ENCODE peak calls at places on chromosomes 13 and 19, in seven cellular contexts. K is neural crest cell, S is heart right ventricle, F is left ventricle myocardium inferior, A is epithelial cell of esophagus, X is psoas muscle, M is pancreas. L is an unnamed sample.

GRCh38 chr13:27980280-27980998 is 8.1 kb downstream of the URAD start:
- DNase-seq in A (no peak), S (no peak), K (no peak), M (no peak), X (no peak), F (no peak), L (no peak)

GRCh38 chr19:7863157-7863970 is 10.8 kb downstream of the PRR36 start:
- DNase-seq in F (no peak), K (no peak), M (no peak), S (no peak), A (no peak), X (peak), L (no peak)

GRCh38 chr13:21000647-21001046 is 60.7 kb downstream of the LATS2 start:
- DNase-seq in S (no peak), M (no peak), A (no peak), F (no peak), K (no peak), X (no peak), L (no peak)

GRCh38 chr13:110392510-110393233 is 85.6 kb downstream of the COL4A2 start:
- DNase-seq in F (no peak), K (no peak), S (no peak), A (no peak), M (no peak), X (no peak), L (no peak)

GRCh38 chr19:13429563-13429962 is 76.7 kb downstream of the CACNA1A start:
- DNase-seq in S (no peak), K (no peak), M (no peak), X (no peak), A (no peak), F (no peak), L (no peak)

GRCh38 chr13:107244241-107244640 is 676.3 kb upstream of the ARGLU1 start:
- DNase-seq in K (no peak), X (no peak), A (no peak), S (no peak), F (no peak), M (no peak), L (no peak)

GRCh38 chr19:30089086-30089665 is 147.1 kb downstream of the URI1 start:
- DNase-seq in X (peak), K (no peak), F (no peak), A (no peak), M (no peak), S (no peak), L (no peak)

GRCh38 chr13:49791753-49792549 is 531 bp downstream of the KPNA3 start:
- DNase-seq in K (peak), F (no peak), S (peak), X (no peak), A (peak), M (peak), L (peak)

GRCh38 chr13:39317284-39317683 is 279.0 kb downstream of the NHLRC3 start:
- DNase-seq in M (no peak), F (peak), K (no peak), A (peak), X (peak), S (peak), L (no peak)

GRCh38 chr19:38024991-38025716 is 118.1 kb downstream of the SIPA1L3 start:
- DNase-seq in K (no peak), X (no peak), S (no peak), A (no peak), M (no peak), F (no peak), L (no peak)

GRCh38 chr19:40717325-40717879 is 490 bp downstream of the ITPKC start:
- DNase-seq in S (no peak), F (no peak), M (no peak), K (no peak), A (peak), X (no peak), L (no peak)

GRCh38 chr13:80755925-80756324 is 415.0 kb upstream of the SPRY2 start:
- DNase-seq in F (no peak), S (no peak), M (no peak), K (no peak), X (no peak), A (no peak), L (no peak)

GRCh38 chr13:101965096-101965495 is 436.8 kb downstream of the FGF14 start:
- DNase-seq in M (no peak), S (no peak), A (no peak), F (no peak), X (no peak), K (no peak), L (no peak)

GRCh38 chr13:36454962-36455361 is 22.7 kb downstream of the CCNA1 start:
- DNase-seq in M (no peak), X (no peak), K (no peak), S (no peak), F (no peak), A (no peak), L (no peak)

GRCh38 chr13:33110713-33111413 is 94.6 kb downstream of the KL start:
- DNase-seq in X (no peak), K (no peak), M (no peak), F (peak), A (no peak), S (peak), L (no peak)

GRCh38 chr19:45782820-45783785 is 813 bp upstream of the DMPK start:
- DNase-seq in M (peak), A (peak), S (peak), X (peak), K (no peak), F (peak), L (no peak)

GRCh38 chr13:45564108-45564507 is 51.4 kb downstream of the ERICH6B start:
- DNase-seq in A (peak), X (no peak), K (no peak), M (no peak), F (no peak), S (no peak), L (peak)

GRCh38 chr13:37316935-37317334 is 211.5 kb upstream of the CSNK1A1L start:
- DNase-seq in A (no peak), F (no peak), S (no peak), M (no peak), K (no peak), X (no peak), L (no peak)

GRCh38 chr19:11577451-11578341 is at the start of gene ACP5:
- DNase-seq in F (no peak), X (no peak), K (no peak), M (no peak), A (peak), S (no peak), L (no peak)

GRCh38 chr19:48102870-48103751 is 7.5 kb downstream of the PLA2G4C start:
- DNase-seq in A (peak), F (no peak), M (no peak), X (no peak), K (peak), S (no peak), L (no peak)

GRCh38 chr13:41231786-41232185 is 31.6 kb downstream of the MTRF1 start:
- DNase-seq in A (peak), K (no peak), S (no peak), X (no peak), M (peak), F (peak), L (no peak)

GRCh38 chr19:45443462-45444317 is 20.0 kb upstream of the ERCC1 start:
- DNase-seq in S (peak), A (peak), K (peak), X (peak), M (peak), F (peak), L (peak)

GRCh38 chr19:33176670-33177416 is 17.3 kb upstream of the LRP3 start:
- DNase-seq in K (peak), S (peak), M (peak), A (peak), X (peak), F (peak), L (peak)

GRCh38 chr13:26280822-26281221 is 26.9 kb downstream of the CDK8 start:
- DNase-seq in M (no peak), X (no peak), K (no peak), F (no peak), S (no peak), A (peak), L (no peak)

GRCh38 chr19:50912727-50913716 is 1.8 kb upstream of the KLK4 start:
- DNase-seq in M (no peak), S (no peak), X (no peak), A (no peak), K (no peak), F (no peak), L (no peak)

GRCh38 chr13:50198508-50198907 is 183.3 kb downstream of the KCNRG start:
- DNase-seq in K (no peak), F (no peak), M (no peak), A (peak), X (no peak), S (no peak), L (no peak)

GRCh38 chr13:51759240-51759639 is 44.7 kb downstream of the DHRS12 start:
- DNase-seq in M (no peak), F (no peak), K (no peak), A (peak), S (no peak), X (no peak), L (no peak)

GRCh38 chr13:81686877-81687276 is 1346.0 kb upstream of the SPRY2 start:
- DNase-seq in M (no peak), A (peak), X (no peak), F (no peak), S (no peak), K (no peak), L (no peak)

GRCh38 chr13:61192826-61193225 is 222.8 kb downstream of the PCDH20 start:
- DNase-seq in A (peak), X (no peak), S (no peak), F (no peak), K (no peak), M (no peak), L (no peak)

GRCh38 chr13:51435002-51435578 is 17.7 kb downstream of the INTS6 start:
- DNase-seq in S (no peak), A (peak), F (no peak), M (no peak), K (no peak), X (no peak), L (no peak)

DNA sequence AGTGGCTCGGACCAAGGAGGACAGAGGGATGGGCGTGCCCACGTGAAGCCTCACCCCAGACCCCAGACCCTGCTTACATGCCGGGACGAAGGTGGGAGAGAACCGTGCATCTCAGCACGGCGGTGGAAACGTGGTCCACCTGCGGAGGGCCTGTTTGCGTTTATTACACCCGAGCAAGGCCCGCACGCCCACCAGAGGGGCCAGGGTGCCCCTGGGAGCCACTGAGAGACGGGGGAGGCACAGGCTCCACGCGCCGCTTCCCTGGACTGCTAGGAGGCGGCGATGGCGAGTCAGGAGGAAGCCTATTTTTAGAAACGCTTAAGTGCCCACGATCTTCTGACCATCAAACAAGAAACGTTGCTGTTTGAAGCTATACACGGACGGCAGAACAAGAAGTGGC is 80.7 kb downstream of the ATP11A start:
- DNase-seq in M (no peak), X (no peak), K (no peak), F (no peak), S (no peak), A (no peak), L (no peak)
- TF ChIP-seq CTCF in M (no peak), X (no peak), K (no peak), F (peak), S (no peak), A (no peak), L (no peak)

DNA sequence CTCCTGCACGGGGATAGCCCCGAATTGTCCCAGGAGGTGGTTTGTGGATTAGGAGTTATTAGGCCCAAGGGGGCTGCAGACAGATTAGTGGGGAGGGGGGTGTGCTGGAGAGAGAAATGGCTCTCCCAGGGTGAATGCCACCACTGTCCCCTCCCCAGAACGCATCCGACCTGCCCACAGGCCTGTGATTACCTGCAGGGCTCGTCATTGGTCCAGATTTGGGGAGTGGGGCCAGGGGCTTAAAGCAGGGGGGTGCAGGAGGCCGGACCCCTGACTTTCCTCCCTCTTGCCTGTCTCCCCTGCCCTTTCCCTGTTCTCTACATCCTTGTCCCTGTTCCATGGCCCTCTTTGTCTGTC is 1.2 kb downstream of the NRTN start:
- DNase-seq in X (no peak), A (no peak), F (no peak), K (no peak), S (no peak), M (peak), L (no peak)
- TF ChIP-seq CTCF in X (no peak), A (no peak), F (no peak), K (no peak), S (no peak), M (no peak), L (no peak)

DNA sequence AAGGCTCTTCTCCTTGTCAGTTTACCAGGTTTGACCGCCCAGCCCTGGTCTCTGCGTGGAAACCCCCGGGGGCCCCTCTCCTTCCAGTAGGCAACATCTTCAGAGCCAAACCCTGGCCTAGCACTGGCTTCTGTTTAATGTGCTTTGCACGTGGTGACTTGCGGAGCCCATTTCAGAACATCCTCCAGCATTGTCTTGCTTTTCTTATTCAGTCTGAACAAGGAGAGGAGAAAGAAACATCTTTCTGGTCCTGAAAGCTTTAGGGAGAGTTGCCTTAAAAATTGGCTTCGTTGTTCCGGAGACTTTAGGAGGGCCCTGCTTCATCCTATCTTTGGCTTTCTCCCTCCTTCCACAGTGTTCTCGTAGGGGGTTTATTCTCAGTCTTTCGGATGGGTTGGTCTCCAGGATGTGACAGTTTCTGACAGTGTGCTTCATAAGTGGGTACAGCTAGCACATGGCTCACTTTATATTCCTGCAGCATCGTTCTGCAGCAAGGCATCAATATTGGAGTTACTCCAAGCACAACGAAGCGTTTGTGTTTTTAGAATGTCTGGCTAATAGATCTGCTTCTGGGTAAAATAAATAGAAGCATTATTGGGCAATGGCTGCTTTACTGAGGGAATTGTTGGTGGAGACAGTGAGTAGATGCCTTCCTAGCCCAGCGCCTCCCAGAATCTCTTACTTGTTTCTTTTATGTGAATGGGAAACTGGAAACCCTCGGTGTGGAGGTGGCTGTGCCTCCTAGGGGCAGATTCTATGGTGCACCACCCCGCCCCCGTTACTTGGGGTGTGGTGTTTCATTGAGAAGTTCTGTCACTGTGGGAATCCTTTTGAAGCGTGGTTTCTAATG is 1.8 kb downstream of the FARP1 start:
- DNase-seq in K (peak), S (no peak), X (no peak), A (peak), M (peak), F (no peak), L (no peak)
- TF ChIP-seq CTCF in K (peak), S (no peak), X (no peak), A (peak), M (no peak), F (no peak), L (peak)

GRCh38 chr19:34479396-34479795 is 2.2 kb upstream of the WTIP start:
- DNase-seq in X (no peak), A (no peak), K (no peak), F (no peak), M (no peak), S (no peak), L (no peak)

GRCh38 chr19:34481861-34482379 is 362 bp downstream of the WTIP start:
- DNase-seq in S (peak), A (peak), K (peak), X (peak), F (peak), M (no peak), L (no peak)

GRCh38 chr19:34480491-34480890 is 1.1 kb upstream of the WTIP start:
- DNase-seq in F (no peak), X (no peak), A (no peak), K (no peak), M (no peak), S (no peak), L (no peak)

GRCh38 chr19:34482380-34483250 is 1.1 kb downstream of the WTIP start:
- DNase-seq in S (peak), F (no peak), K (peak), X (no peak), M (no peak), A (peak), L (no peak)

DNA sequence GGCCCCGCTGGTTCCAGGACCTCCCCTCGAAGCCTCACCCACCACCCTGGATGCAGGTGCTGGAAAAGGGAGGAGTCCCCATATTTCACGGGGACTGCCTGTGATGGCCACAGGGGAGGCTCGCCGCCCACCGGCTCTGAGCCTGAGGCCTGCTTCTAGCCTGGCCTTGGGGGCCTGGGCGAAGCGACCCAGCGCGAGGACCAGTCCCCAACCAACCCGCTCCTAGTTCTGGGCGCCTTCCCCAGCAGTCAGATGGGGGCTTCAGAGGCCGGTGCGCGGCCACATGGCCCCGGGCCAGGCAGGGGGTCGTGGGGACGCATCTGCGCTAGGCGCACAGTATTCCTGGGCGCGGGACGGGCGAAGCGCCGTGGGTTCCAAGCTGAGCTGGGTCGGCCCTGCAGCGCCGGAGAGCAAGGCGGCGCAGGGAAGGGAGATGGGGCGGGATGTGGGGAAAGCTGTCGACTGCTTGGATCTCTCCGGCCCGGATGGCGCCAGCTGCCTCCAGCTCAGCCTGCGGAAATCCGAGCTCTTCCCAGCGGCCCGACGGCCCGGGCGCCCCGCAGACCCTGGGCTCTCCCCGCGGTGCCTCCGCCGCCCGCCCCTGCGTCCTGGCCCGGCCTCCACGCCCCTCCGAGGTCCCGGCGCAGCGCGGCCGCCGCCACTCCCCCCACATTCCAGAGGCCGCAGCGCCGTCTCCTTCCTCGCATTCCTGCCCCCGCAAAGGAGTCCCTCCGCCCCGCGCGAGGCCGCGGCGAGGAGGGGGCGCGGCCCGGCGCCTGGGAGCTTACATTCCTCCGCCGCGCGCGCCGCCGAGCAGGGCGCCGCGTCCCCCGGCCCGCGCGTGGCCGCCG is at the start of gene WTIP:
- DNase-seq in M (peak), A (peak), X (peak), S (peak), K (peak), F (peak), L (peak)
- TF ChIP-seq CTCF in M (no peak), A (no peak), X (no peak), S (no peak), K (no peak), F (no peak), L (no peak)

GRCh38 chr19:17424743-17425365 is 5.0 kb downstream of the MVB12A start:
- DNase-seq in A (peak), F (no peak), X (peak), K (peak), S (peak), M (peak), L (no peak)
- TF ChIP-seq CTCF in A (peak), F (peak), X (no peak), K (peak), S (peak), M (no peak), L (peak)

GRCh38 chr19:55136399-55137102 is 12.5 kb downstream of the TNNT1 start:
- DNase-seq in K (no peak), M (no peak), X (peak), S (no peak), A (no peak), F (no peak), L (no peak)

GRCh38 chr19:55134732-55135131 is 14.3 kb downstream of the TNNT1 start:
- DNase-seq in S (no peak), M (no peak), X (no peak), K (no peak), F (no peak), A (no peak), L (no peak)

GRCh38 chr19:55133639-55134444 is 15.2 kb downstream of the TNNT1 start:
- DNase-seq in A (peak), F (no peak), K (no peak), S (no peak), X (peak), M (no peak), L (no peak)

GRCh38 chr19:55131421-55131820 is 14.0 kb upstream of the PPP1R12C start:
- DNase-seq in A (no peak), X (no peak), K (no peak), F (no peak), S (no peak), M (no peak), L (no peak)

GRCh38 chr19:55132453-55133129 is 15.2 kb upstream of the PPP1R12C start:
- DNase-seq in F (no peak), A (no peak), S (no peak), X (peak), M (no peak), K (no peak), L (no peak)
- TF ChIP-seq CTCF in F (peak), A (no peak), S (peak), X (no peak), M (no peak), K (peak), L (no peak)

DNA sequence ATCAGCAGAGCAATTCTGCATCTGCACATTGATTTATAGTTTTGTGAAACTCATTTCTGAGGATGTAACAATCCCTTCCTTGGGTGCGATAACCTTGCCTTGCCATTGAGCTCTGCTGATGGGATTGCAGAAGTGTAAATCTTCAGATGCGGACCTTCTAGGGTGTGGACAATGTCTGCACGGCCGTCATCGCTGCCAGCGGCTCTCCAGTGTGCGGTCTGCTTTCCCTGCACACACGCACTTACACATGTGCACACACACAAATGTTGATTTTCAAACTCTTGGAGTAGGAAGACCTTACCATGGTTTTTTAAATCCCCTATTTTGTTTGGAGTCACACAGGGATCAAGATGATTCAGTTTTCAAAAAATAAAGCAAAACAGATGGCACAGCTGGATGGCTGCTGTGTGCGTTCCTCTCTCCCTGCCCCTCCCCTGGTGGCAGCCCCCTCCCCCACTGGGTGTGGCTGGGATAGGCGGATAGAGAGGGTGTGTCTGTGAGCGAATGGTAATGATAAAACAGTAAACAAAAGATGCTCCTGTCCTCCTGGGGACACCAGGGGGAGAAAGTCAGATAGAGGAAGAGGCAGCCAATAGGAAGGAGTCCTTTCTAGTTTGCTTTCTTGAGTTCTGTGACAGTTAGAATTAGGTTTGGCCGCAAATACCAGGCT is 6.3 kb downstream of the TMEM255B start:
- DNase-seq in X (no peak), F (no peak), K (no peak), M (no peak), A (no peak), S (no peak), L (no peak)
- TF ChIP-seq CTCF in X (no peak), F (no peak), K (no peak), M (no peak), A (no peak), S (no peak), L (no peak)